ENCODE peak calls at places on chromosome 16, in five cellular contexts. B is tibial nerve; O is ovary; C is pancreas; P is naive thymus-derived CD4-positive, alpha-beta T cell. X is an unnamed sample. For H3K4me1, the result is how much of the 10 kb centered on the place peaks cover.

GRCh38 chr16:13988038-13988437 is 68.1 kb downstream of the ERCC4 start:
- DNase-seq in P (no peak), C (no peak), B (no peak), O (no peak), X (no peak)

GRCh38 chr16:3945751-3946603 is 65.5 kb upstream of the CREBBP start:
- DNase-seq in O (peak), C (no peak), P (no peak), B (no peak), X (peak)

GRCh38 chr16:59783191-59783590 is 1049.1 kb upstream of the GOT2 start:
- DNase-seq in O (no peak), B (no peak), P (no peak), C (no peak), X (no peak)

GRCh38 chr16:35798885-35799426 is 2339.5 kb downstream of the TP53TG3F start:
- DNase-seq in B (no peak), C (peak), P (no peak), O (no peak), X (no peak)

GRCh38 chr16:89720520-89720858 is 209 bp downstream of the VPS9D1 start:
- DNase-seq in P (no peak), B (no peak), O (peak), C (peak), X (no peak)

GRCh38 chr16:12532871-12533610 is 270.6 kb downstream of the CPPED1 start:
- DNase-seq in P (peak), O (no peak), B (no peak), C (no peak), X (no peak)

GRCh38 chr16:1674751-1675664 is 3.1 kb upstream of the JPT2 start:
- DNase-seq in C (no peak), B (no peak), P (no peak), O (no peak), X (no peak)

GRCh38 chr16:68128577-68129305 is 43.6 kb downstream of the NFATC3 start:
- DNase-seq in O (no peak), C (no peak), B (no peak), P (no peak), X (peak)

GRCh38 chr16:84015399-84015798 is 27.2 kb downstream of the SLC38A8 start:
- DNase-seq in P (no peak), B (no peak), O (no peak), C (no peak), X (no peak)

GRCh38 chr16:87065781-87066694 is 251.2 kb downstream of the C16orf95 start:
- DNase-seq in P (no peak), O (no peak), B (no peak), C (no peak), X (no peak)

GRCh38 chr16:57184890-57185445 is 871 bp downstream of the PSME3IP1 start:
- DNase-seq in C (no peak), O (no peak), B (no peak), P (no peak), X (no peak)

GRCh38 chr16:57145046-57145963 is 40.5 kb downstream of the PSME3IP1 start:
- DNase-seq in B (no peak), P (no peak), C (no peak), O (peak), X (peak)

GRCh38 chr16:46649571-46649970 is 28.4 kb upstream of the SHCBP1 start:
- DNase-seq in B (no peak), C (no peak), O (no peak), P (no peak), X (no peak)

GRCh38 chr16:46648656-46649055 is 27.5 kb upstream of the SHCBP1 start:
- DNase-seq in P (no peak), B (no peak), C (no peak), O (no peak), X (no peak)

GRCh38 chr16:46651305-46651704 is 30.1 kb upstream of the SHCBP1 start:
- DNase-seq in B (no peak), C (no peak), O (no peak), P (no peak), X (no peak)

GRCh38 chr16:46650224-46650623 is 29.0 kb upstream of the SHCBP1 start:
- DNase-seq in C (no peak), B (no peak), O (no peak), P (no peak), X (no peak)
- H3K27ac ChIP-seq in C (no peak), B (no peak), O (no peak), P (no peak), X (no peak)

GRCh38 chr16:80972611-80973010 is 34.1 kb downstream of the CMC2 start:
- DNase-seq in O (no peak), P (no peak), C (no peak), B (no peak), X (no peak)

GRCh38 chr16:80969114-80969484 is 37.6 kb downstream of the CMC2 start:
- DNase-seq in P (no peak), O (no peak), B (no peak), C (no peak), X (no peak)

GRCh38 chr16:80973991-80974390 is 32.7 kb downstream of the CMC2 start:
- DNase-seq in P (no peak), C (no peak), B (no peak), O (no peak), X (no peak)

GRCh38 chr16:80974649-80975376 is 31.9 kb downstream of the CMC2 start:
- DNase-seq in O (no peak), B (no peak), C (no peak), P (no peak), X (peak)

DNA sequence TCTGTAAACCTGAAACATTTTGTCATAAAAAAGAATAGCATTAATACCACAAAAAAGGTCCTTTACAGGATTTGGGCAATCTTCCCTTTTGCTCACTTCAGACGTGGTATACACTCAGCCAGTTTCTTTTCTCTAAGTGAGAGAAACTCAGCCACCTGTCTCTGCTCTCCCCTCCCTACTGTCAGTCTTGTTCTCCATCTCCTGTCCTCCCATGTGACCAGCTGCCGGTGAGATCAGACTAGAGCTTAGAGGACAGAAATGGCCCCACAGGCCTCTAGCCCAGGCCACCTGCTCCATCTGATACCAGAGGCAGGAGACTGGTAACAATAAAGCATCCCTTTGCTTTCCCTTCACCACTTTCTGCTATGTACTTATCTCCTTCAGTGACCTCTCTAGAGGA is 34.9 kb downstream of the CMC2 start:
- DNase-seq in P (no peak), O (no peak), C (peak), B (no peak), X (no peak)
- H3K4me1 ChIP-seq in P (under half), O (under half), C (under half), B (under half), X (under half)

DNA sequence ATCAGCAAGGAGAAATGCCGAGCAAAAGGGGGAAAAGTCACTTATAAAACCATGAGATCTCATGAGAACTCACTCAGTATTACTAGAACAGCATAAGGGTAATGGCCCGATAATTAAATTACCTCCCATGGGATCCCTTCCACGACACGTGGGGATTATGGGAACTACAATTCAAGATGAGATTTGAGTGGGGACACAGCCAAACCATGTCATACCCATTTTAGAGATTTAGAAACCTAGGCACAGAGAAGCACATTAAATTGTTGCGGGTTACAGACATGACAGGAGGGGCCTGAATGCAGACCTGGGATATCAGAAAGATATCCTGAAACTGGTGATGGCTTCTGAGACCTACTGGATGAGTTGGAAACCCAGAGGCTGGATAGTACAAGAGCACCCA is 20.1 kb downstream of the ARHGAP17 start:
- DNase-seq in B (no peak), C (no peak), P (no peak), O (no peak), X (no peak)
- H3K27ac ChIP-seq in B (peak), C (no peak), P (no peak), O (no peak), X (no peak)

GRCh38 chr16:31113420-31114124 is 3.9 kb upstream of the KAT8 start:
- DNase-seq in B (no peak), O (no peak), P (no peak), C (no peak), X (no peak)

GRCh38 chr16:31118223-31119155 is 1.0 kb downstream of the KAT8 start:
- DNase-seq in C (no peak), O (no peak), B (no peak), P (no peak), X (no peak)

GRCh38 chr16:31114468-31114867 is 3.0 kb upstream of the KAT8 start:
- DNase-seq in O (no peak), P (no peak), C (no peak), B (no peak), X (no peak)

GRCh38 chr16:31120129-31120528 is 2.7 kb downstream of the KAT8 start:
- DNase-seq in P (no peak), B (no peak), O (no peak), C (peak), X (no peak)

GRCh38 chr16:31117384-31118222 is at the start of gene KAT8:
- DNase-seq in C (peak), O (peak), P (peak), B (peak), X (peak)
- H3K4me1 ChIP-seq in C (under half), O (under half), P (under half), B (under half), X (under half)

GRCh38 chr16:74771656-74772315 is 2.8 kb downstream of the FA2H start:
- DNase-seq in P (no peak), B (no peak), C (no peak), O (no peak), X (no peak)

GRCh38 chr16:74770826-74771526 is 3.6 kb downstream of the FA2H start:
- DNase-seq in C (no peak), B (no peak), P (no peak), O (no peak), X (no peak)

GRCh38 chr16:74774223-74775139 is at the start of gene FA2H:
- DNase-seq in P (peak), B (no peak), C (peak), O (peak), X (peak)

GRCh38 chr16:74775255-74775654 is 635 bp upstream of the FA2H start:
- DNase-seq in B (no peak), P (no peak), C (no peak), O (no peak), X (no peak)

DNA sequence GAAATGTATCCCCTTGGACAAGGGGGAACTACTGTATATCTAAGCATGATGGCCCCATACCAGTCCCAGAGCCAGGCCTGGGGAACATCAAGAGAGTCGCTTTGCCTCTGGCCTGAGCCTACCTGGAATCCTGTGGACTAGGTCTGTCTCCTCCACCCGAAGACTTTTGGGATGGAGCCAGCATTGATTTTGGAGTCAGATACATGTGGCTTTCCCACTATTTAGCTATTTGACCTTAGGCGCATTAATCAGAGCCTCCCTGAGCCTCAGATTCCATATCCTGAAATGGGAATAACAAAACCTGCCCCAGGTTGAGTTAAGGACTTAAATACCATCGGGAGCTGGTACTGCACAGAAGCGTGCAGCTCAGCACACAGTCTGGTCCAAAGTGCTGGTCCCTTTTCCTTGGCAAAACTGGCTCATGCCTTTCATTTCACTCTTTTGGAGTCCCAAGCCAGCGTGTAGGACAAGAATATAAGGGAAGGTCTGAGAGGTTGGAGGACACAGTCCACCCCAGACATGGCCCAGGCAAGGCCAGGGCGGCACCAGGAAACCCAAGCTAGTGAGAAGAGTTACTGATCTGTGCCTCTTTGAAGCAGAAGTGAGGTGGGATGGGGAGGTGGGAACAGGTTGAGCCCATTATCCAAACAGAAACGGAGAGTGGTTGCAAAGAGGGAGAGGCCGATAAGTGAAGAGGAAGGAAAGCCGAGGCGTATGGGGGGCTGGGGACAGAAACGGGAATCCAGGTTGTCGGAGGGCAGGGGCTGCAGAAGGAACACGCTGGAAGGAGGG is 993 bp downstream of the FA2H start:
- DNase-seq in C (no peak), P (no peak), O (no peak), B (no peak), X (no peak)
- H3K27ac ChIP-seq in C (peak), P (no peak), O (no peak), B (peak), X (no peak)

X was measured in A673.